ENCODE peak calls at places on chromosomes 13 and 19, in seven cellular contexts. B is body of pancreas, P is astrocyte, G is tibial nerve, L is AG09309, I is pancreas, O is foreskin fibroblast. U is an unnamed sample.

GRCh38 chr19:7788933-7789323 is 25.9 kb downstream of the CLEC4M start:
- DNase-seq in B (no peak), P (no peak), G (no peak), L (no peak), I (no peak), O (no peak), U (no peak)

GRCh38 chr19:31226536-31226935 is 122.7 kb downstream of the TSHZ3 start:
- DNase-seq in B (no peak), P (no peak), G (no peak), L (no peak), I (no peak), O (peak; percentile 59), U (no peak)

GRCh38 chr19:5691930-5692784 is 2.1 kb downstream of the RPL36 start:
- DNase-seq in B (no peak), P (no peak), G (no peak), L (no peak), I (peak; percentile 83), O (no peak), U (no peak)

GRCh38 chr19:377801-378581 is 31.0 kb downstream of the C2CD4C start:
- DNase-seq in B (no peak), P (no peak), G (no peak), L (no peak), I (no peak), O (no peak), U (no peak)

GRCh38 chr13:51000576-51001260 is 91.1 kb downstream of the RNASEH2B start:
- DNase-seq in B (no peak), P (peak; percentile 75), G (peak; percentile 35), L (peak; percentile 40), I (no peak), O (peak; percentile 45), U (no peak)

GRCh38 chr13:113378825-113379224 is 14.9 kb upstream of the GRTP1 start:
- DNase-seq in B (no peak), P (no peak), G (no peak), L (no peak), I (no peak), O (no peak), U (no peak)

GRCh38 chr19:1521636-1522035 is 2.2 kb upstream of the PLK5 start:
- DNase-seq in B (no peak), P (no peak), G (no peak), L (no peak), I (no peak), O (no peak), U (no peak)

GRCh38 chr13:110304256-110304655 is 2.7 kb downstream of the COL4A1 start:
- DNase-seq in B (no peak), P (no peak), G (no peak), L (no peak), I (no peak), O (peak; percentile 82), U (no peak)

GRCh38 chr19:11453468-11454341 is 18.3 kb downstream of the PRKCSH start:
- DNase-seq in B (no peak), P (no peak), G (no peak), L (no peak), I (no peak), O (no peak), U (no peak)

GRCh38 chr13:71871844-71872243 is 4.8 kb upstream of the DACH1 start:
- DNase-seq in B (no peak), P (no peak), G (no peak), L (no peak), I (no peak), O (no peak), U (no peak)

GRCh38 chr19:57269515-57270250 is 10.6 kb upstream of the ZNF460 start:
- DNase-seq in B (no peak), P (peak; percentile 96), G (no peak), L (peak; percentile 79), I (no peak), O (peak; percentile 76), U (peak; percentile 84)

GRCh38 chr13:114106991-114107685 is 25.3 kb downstream of the RASA3 start:
- DNase-seq in B (no peak), P (no peak), G (peak; percentile 12), L (no peak), I (peak; percentile 50), O (no peak), U (no peak)

GRCh38 chr19:1672038-1672768 is 19.8 kb upstream of the TCF3 start:
- DNase-seq in B (peak; percentile 43), P (no peak), G (no peak), L (no peak), I (no peak), O (peak; percentile 48), U (no peak)

GRCh38 chr19:18029617-18030338 is 21.8 kb downstream of the ARRDC2 start:
- DNase-seq in B (peak; percentile 42), P (no peak), G (no peak), L (no peak), I (peak; percentile 45), O (no peak), U (no peak)

GRCh38 chr13:98749501-98749900 is 3.0 kb downstream of the SLC15A1 start:
- DNase-seq in B (no peak), P (peak; percentile 79), G (no peak), L (peak; percentile 76), I (no peak), O (peak; percentile 48), U (peak; percentile 19)

GRCh38 chr19:18507021-18507726 is 14.7 kb downstream of the ELL start:
- DNase-seq in B (no peak), P (no peak), G (no peak), L (no peak), I (no peak), O (no peak), U (no peak)

GRCh38 chr13:34338102-34338501 is 520.2 kb downstream of the RFC3 start:
- DNase-seq in B (no peak), P (no peak), G (no peak), L (no peak), I (no peak), O (no peak), U (no peak)

GRCh38 chr19:12721656-12722565 is 1.8 kb downstream of the TNPO2 start:
- DNase-seq in B (peak; percentile 63), P (peak; percentile 74), G (no peak), L (no peak), I (peak; percentile 84), O (peak; percentile 60), U (peak; percentile 26)

GRCh38 chr13:110685305-110685704 is 20.6 kb downstream of the CARS2 start:
- DNase-seq in B (no peak), P (no peak), G (no peak), L (no peak), I (no peak), O (peak; percentile 78), U (peak; percentile 84)

GRCh38 chr19:49436381-49437017 is 4.8 kb downstream of the SLC17A7 start:
- DNase-seq in B (no peak), P (no peak), G (no peak), L (no peak), I (peak; percentile 67), O (no peak), U (no peak)

GRCh38 chr19:2087621-2088100 is 8.5 kb downstream of the MOB3A start:
- DNase-seq in B (no peak), P (no peak), G (no peak), L (no peak), I (no peak), O (no peak), U (no peak)

GRCh38 chr13:102697264-102697663 is 2.4 kb upstream of the METTL21C start:
- DNase-seq in B (no peak), P (no peak), G (no peak), L (no peak), I (no peak), O (no peak), U (no peak)

GRCh38 chr13:111210488-111210887 is 95.4 kb downstream of the ARHGEF7 start:
- DNase-seq in B (peak; percentile 26), P (peak; percentile 87), G (no peak), L (peak; percentile 68), I (no peak), O (peak; percentile 83), U (peak; percentile 74)

GRCh38 chr13:110593430-110594130 is 21.8 kb upstream of the NAXD start:
- DNase-seq in B (no peak), P (peak; percentile 39), G (no peak), L (no peak), I (no peak), O (no peak), U (no peak)

GRCh38 chr13:114089751-114090400 is 42.5 kb downstream of the RASA3 start:
- DNase-seq in B (no peak), P (no peak), G (peak; percentile 1), L (no peak), I (peak; percentile 23), O (no peak), U (no peak)

GRCh38 chr19:7870571-7871279 is 3.5 kb downstream of the PRR36 start:
- DNase-seq in B (peak; percentile 69), P (no peak), G (no peak), L (no peak), I (peak; percentile 94), O (no peak), U (no peak)

GRCh38 chr13:104024416-104025170 is 958.4 kb upstream of the SLC10A2 start:
- DNase-seq in B (no peak), P (peak; percentile 41), G (no peak), L (no peak), I (no peak), O (no peak), U (no peak)

GRCh38 chr13:26007261-26007765 is 44.5 kb downstream of the SHISA2 start:
- DNase-seq in B (no peak), P (no peak), G (no peak), L (no peak), I (no peak), O (no peak), U (no peak)

GRCh38 chr13:101218484-101218883 is 197.8 kb downstream of the NALCN start:
- DNase-seq in B (no peak), P (no peak), G (no peak), L (no peak), I (no peak), O (peak; percentile 35), U (no peak)

GRCh38 chr19:55319786-55320185 is 5.4 kb downstream of the TMEM150B start:
- DNase-seq in B (no peak), P (no peak), G (no peak), L (no peak), I (no peak), O (no peak), U (no peak)
- H3K4me3 ChIP-seq in B (no peak overlapping the region), P (no peak overlapping the region), G (no peak overlapping the region), L (no peak overlapping the region), I (no peak overlapping the region), O (no peak overlapping the region), U (peak overlapping the region; percentile 33)

GRCh38 chr19:22422220-22422619 is at the start of gene ZNF98:
- DNase-seq in B (peak; percentile 59), P (no peak), G (no peak), L (no peak), I (peak; percentile 72), O (no peak), U (no peak)
- H3K4me3 ChIP-seq in B (no peak within 1 kb of the TSS), P (no peak within 1 kb of the TSS), G (no peak within 1 kb of the TSS), L (no peak within 1 kb of the TSS), I (peak within 1 kb of the TSS; percentile 29), O (no peak within 1 kb of the TSS), U (no peak within 1 kb of the TSS)

GRCh38 chr19:41449079-41449864 is 6.3 kb downstream of the ERICH4 start:
- DNase-seq in B (peak; percentile 71), P (peak; percentile 17), G (peak; percentile 56), L (no peak), I (peak; percentile 85), O (peak; percentile 53), U (no peak)
- H3K4me3 ChIP-seq in B (no peak overlapping the region), P (no peak overlapping the region), G (no peak overlapping the region), L (peak overlapping the region; percentile 22), I (no peak overlapping the region), O (peak overlapping the region; percentile 31), U (peak overlapping the region; percentile 43)

GRCh38 chr19:41997121-41997850 is 3.3 kb upstream of the ATP1A3 start:
- DNase-seq in B (peak; percentile 43), P (peak; percentile 10), G (no peak), L (no peak), I (peak; percentile 81), O (peak; percentile 11), U (no peak)
- H3K4me3 ChIP-seq in B (no peak overlapping the region), P (no peak overlapping the region), G (no peak overlapping the region), L (no peak overlapping the region), I (no peak overlapping the region), O (no peak overlapping the region), U (no peak overlapping the region)

GRCh38 chr13:41015920-41016319 is 3.2 kb downstream of the ELF1 start:
- DNase-seq in B (no peak), P (no peak), G (no peak), L (no peak), I (no peak), O (no peak), U (no peak)
- H3K4me3 ChIP-seq in B (no peak overlapping the region), P (no peak overlapping the region), G (no peak overlapping the region), L (no peak overlapping the region), I (no peak overlapping the region), O (no peak overlapping the region), U (no peak overlapping the region)